ENCODE peak calls at places on chromosomes 13 and 19, in seven cellular contexts. D is astrocyte of the hippocampus, S is cardiac fibroblast, E is thoracic aorta, L is amniotic stem cell, N is fibroblast of the conjunctiva, F is HTR-8/SVneo. M is an unnamed sample.

GRCh38 chr19:43594710-43595604 is 977 bp downstream of the IRGQ start:
- DNase-seq in D (peak; percentile 90), N (peak; percentile 35), E (no peak), F (peak; percentile 41), S (peak; percentile 77), L (peak; percentile 32), M (peak; percentile 50)

GRCh38 chr13:20803180-20803965 is 29.6 kb upstream of the EEF1AKMT1 start:
- DNase-seq in N (no peak), F (no peak), S (no peak), E (no peak), L (no peak), D (no peak), M (no peak)

GRCh38 chr13:24680258-24680920 is at the start of gene ATP12A:
- DNase-seq in N (no peak), F (peak; percentile 12), S (no peak), E (no peak), D (peak; percentile 26), L (no peak), M (no peak)

GRCh38 chr19:19460761-19461265 is 54.5 kb downstream of the TSSK6 start:
- DNase-seq in N (no peak), L (no peak), D (no peak), E (no peak), S (peak; percentile 29), F (no peak), M (no peak)

GRCh38 chr19:7654401-7654800 is 14.4 kb upstream of the RETN start:
- DNase-seq in E (no peak), N (no peak), D (no peak), S (no peak), F (no peak), L (no peak), M (peak; percentile 40)

GRCh38 chr19:45591004-45591637 is 6.5 kb upstream of the OPA3 start:
- DNase-seq in D (peak; percentile 57), F (no peak), L (no peak), E (no peak), S (no peak), N (no peak), M (no peak)

GRCh38 chr13:36789061-36789460 is 30.0 kb upstream of the RFXAP start:
- DNase-seq in N (no peak), E (no peak), L (no peak), S (no peak), F (no peak), D (no peak), M (no peak)

GRCh38 chr13:51230473-51231105 is 8.4 kb downstream of the FAM124A start:
- DNase-seq in N (peak; percentile 17), F (no peak), L (no peak), E (no peak), D (peak; percentile 76), S (peak; percentile 86), M (peak; percentile 36)

GRCh38 chr19:58009666-58010301 is 7.2 kb upstream of the ZNF606 start:
- DNase-seq in N (peak; percentile 56), E (peak; percentile 26), S (peak; percentile 87), F (peak; percentile 30), L (no peak), D (peak; percentile 94), M (no peak)

GRCh38 chr13:38685974-38686571 is 804 bp upstream of the FREM2 start:
- DNase-seq in E (no peak), D (peak; percentile 47), F (peak; percentile 1), N (peak; percentile 5), S (no peak), L (no peak), M (peak; percentile 14)

GRCh38 chr13:29537736-29538624 is 57.5 kb downstream of the SLC7A1 start:
- DNase-seq in N (no peak), S (no peak), D (no peak), L (no peak), E (no peak), F (no peak), M (no peak)

GRCh38 chr13:97367016-97367415 is 67.0 kb upstream of the RAP2A start:
- DNase-seq in N (no peak), F (no peak), S (peak; percentile 23), D (peak; percentile 68), E (no peak), L (no peak), M (peak; percentile 95)

GRCh38 chr13:92260363-92260762 is 861.9 kb downstream of the GPC5 start:
- DNase-seq in L (no peak), N (no peak), D (no peak), F (no peak), S (no peak), E (no peak), M (no peak)

GRCh38 chr19:55467236-55468053 is 2.9 kb upstream of the C19orf85 start:
- DNase-seq in D (peak; percentile 81), L (no peak), S (peak; percentile 89), N (no peak), F (peak; percentile 68), E (no peak), M (peak; percentile 58)

GRCh38 chr19:16258440-16258903 is 60.8 kb downstream of the AP1M1 start:
- DNase-seq in E (no peak), D (no peak), S (peak; percentile 54), F (no peak), L (no peak), N (no peak), M (no peak)

GRCh38 chr13:98853791-98854191 is 101.3 kb upstream of the SLC15A1 start:
- DNase-seq in S (peak; percentile 37), D (peak; percentile 82), N (peak; percentile 70), L (peak; percentile 38), E (no peak), F (no peak), M (peak; percentile 91)

GRCh38 chr19:4598712-4599111 is 39.2 kb upstream of the SEMA6B start:
- DNase-seq in N (no peak), S (no peak), D (no peak), F (no peak), L (no peak), E (no peak), M (no peak)

GRCh38 chr19:43934055-43934984 is 762 bp downstream of the ZNF45 start:
- DNase-seq in S (peak; percentile 14), N (no peak), L (no peak), D (peak; percentile 12), F (peak; percentile 22), E (no peak), M (peak; percentile 35)

GRCh38 chr13:46516624-46517318 is 36.2 kb upstream of the LRCH1 start:
- DNase-seq in D (no peak), L (no peak), E (no peak), S (peak; percentile 70), N (no peak), F (no peak), M (peak; percentile 65)

GRCh38 chr19:6030214-6030507 is 52.2 kb upstream of the RANBP3 start:
- DNase-seq in D (peak; percentile 40), E (no peak), N (no peak), L (no peak), F (no peak), S (peak; percentile 71), M (no peak)

GRCh38 chr13:30847697-30848307 is 58.3 kb upstream of the MEDAG start:
- DNase-seq in D (peak; percentile 95), F (peak; percentile 49), L (peak; percentile 82), E (peak; percentile 54), N (peak; percentile 95), S (peak; percentile 99), M (peak; percentile 96)

GRCh38 chr13:110454227-110454859 is 107.2 kb downstream of the RAB20 start:
- DNase-seq in N (no peak), E (no peak), D (no peak), L (no peak), F (no peak), S (no peak), M (no peak)

GRCh38 chr13:81929988-81930387 is 1589.1 kb upstream of the SPRY2 start:
- DNase-seq in L (peak; percentile 17), F (peak; percentile 3), D (peak; percentile 34), S (peak; percentile 1), E (no peak), N (peak; percentile 24), M (peak; percentile 2)

GRCh38 chr13:94608586-94608985 is 6.9 kb downstream of the GPR180 start:
- DNase-seq in D (no peak), L (no peak), N (no peak), S (peak; percentile 13), E (no peak), F (no peak), M (no peak)

GRCh38 chr13:36088001-36088400 is 43.2 kb downstream of the DCLK1 start:
- DNase-seq in D (no peak), L (no peak), S (no peak), E (no peak), F (no peak), N (no peak), M (no peak)

M was measured in myocyte.